ENCODE peak calls at places on chromosomes 2 and 18, in six cellular contexts. One of them, this sample, is unnamed.
A peak's percentile ranks its signal among the peaks of the same experiment; 100 is the strongest.

GRCh38 chr2:10329880-10330699 is 27.4 kb downstream of the HPCAL1 start:
- DNase-seq in CD8-positive, alpha-beta memory T cell: peak; percentile 60
- DNase-seq in tibial artery: no peak
- DNase-seq in stomach: no peak
- DNase-seq in adrenal gland: peak; percentile 76
- DNase-seq in PC-3: peak; percentile 61
- DNase-seq in this sample: peak; percentile 33

GRCh38 chr2:13332060-13332459 is 615.3 kb downstream of the TRIB2 start:
- DNase-seq in adrenal gland: no peak
- DNase-seq in PC-3: no peak
- DNase-seq in CD8-positive, alpha-beta memory T cell: no peak
- DNase-seq in stomach: no peak
- DNase-seq in tibial artery: no peak
- DNase-seq in this sample: no peak

GRCh38 chr2:144143294-144144092 is 376.4 kb downstream of the ZEB2 start:
- DNase-seq in PC-3: no peak
- DNase-seq in tibial artery: no peak
- DNase-seq in stomach: no peak
- DNase-seq in CD8-positive, alpha-beta memory T cell: no peak
- DNase-seq in adrenal gland: no peak
- DNase-seq in this sample: no peak

GRCh38 chr2:129484999-129485398 is 494.5 kb upstream of the RAB6C start:
- DNase-seq in tibial artery: no peak
- DNase-seq in adrenal gland: no peak
- DNase-seq in stomach: no peak
- DNase-seq in CD8-positive, alpha-beta memory T cell: no peak
- DNase-seq in PC-3: no peak
- DNase-seq in this sample: no peak

GRCh38 chr2:166458682-166459081 is 35.4 kb downstream of the SCN7A start:
- DNase-seq in adrenal gland: no peak
- DNase-seq in CD8-positive, alpha-beta memory T cell: no peak
- DNase-seq in stomach: no peak
- DNase-seq in tibial artery: no peak
- DNase-seq in PC-3: no peak
- DNase-seq in this sample: no peak

GRCh38 chr18:46134920-46135675 is 30.9 kb downstream of the HAUS1 start:
- DNase-seq in PC-3: no peak
- DNase-seq in adrenal gland: no peak
- DNase-seq in CD8-positive, alpha-beta memory T cell: no peak
- DNase-seq in stomach: no peak
- DNase-seq in tibial artery: no peak
- DNase-seq in this sample: no peak

GRCh38 chr2:25159947-25160346 is 8.4 kb downstream of the POMC start:
- DNase-seq in tibial artery: no peak
- DNase-seq in adrenal gland: no peak
- DNase-seq in stomach: no peak
- DNase-seq in PC-3: no peak
- DNase-seq in CD8-positive, alpha-beta memory T cell: peak; percentile 26
- DNase-seq in this sample: no peak

GRCh38 chr2:109208951-109209335 is 79.9 kb downstream of the SH3RF3 start:
- DNase-seq in tibial artery: no peak
- DNase-seq in stomach: no peak
- DNase-seq in CD8-positive, alpha-beta memory T cell: no peak
- DNase-seq in PC-3: no peak
- DNase-seq in adrenal gland: peak; percentile 20
- DNase-seq in this sample: no peak

GRCh38 chr2:208358758-208359631 is 47.6 kb upstream of the PTH2R start:
- DNase-seq in tibial artery: no peak
- DNase-seq in CD8-positive, alpha-beta memory T cell: no peak
- DNase-seq in adrenal gland: no peak
- DNase-seq in stomach: no peak
- DNase-seq in PC-3: no peak
- DNase-seq in this sample: no peak

GRCh38 chr18:58196881-58197872 is 153.2 kb downstream of the NEDD4L start:
- DNase-seq in stomach: peak; percentile 47
- DNase-seq in adrenal gland: no peak
- DNase-seq in CD8-positive, alpha-beta memory T cell: no peak
- DNase-seq in PC-3: no peak
- DNase-seq in tibial artery: no peak
- DNase-seq in this sample: no peak

GRCh38 chr2:25054720-25055119 is 12.8 kb downstream of the EFR3B start:
- DNase-seq in PC-3: no peak
- DNase-seq in adrenal gland: no peak
- DNase-seq in CD8-positive, alpha-beta memory T cell: no peak
- DNase-seq in stomach: no peak
- DNase-seq in tibial artery: peak; percentile 0
- DNase-seq in this sample: no peak

GRCh38 chr2:101199153-101199810 is 48.1 kb upstream of the TBC1D8 start:
- DNase-seq in PC-3: peak; percentile 43
- DNase-seq in adrenal gland: no peak
- DNase-seq in tibial artery: no peak
- DNase-seq in stomach: no peak
- DNase-seq in CD8-positive, alpha-beta memory T cell: no peak
- DNase-seq in this sample: no peak

DNA sequence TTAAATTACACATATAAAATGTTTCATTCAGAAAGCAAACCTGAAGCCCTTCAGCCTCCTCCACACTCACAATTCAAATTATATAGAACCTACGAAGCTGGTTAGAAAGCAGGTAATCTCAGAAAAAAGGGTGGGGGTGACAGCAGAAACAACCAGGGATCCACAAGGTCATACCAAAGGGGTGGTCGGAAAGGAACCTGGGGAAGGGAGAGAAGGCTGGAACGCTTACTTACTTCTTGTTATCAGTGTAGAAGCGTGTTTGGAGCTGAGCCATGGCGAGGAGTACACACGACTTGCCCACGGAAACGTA is 315 bp downstream of the WDR12 start:
- DNase-seq in adrenal gland: no peak
- DNase-seq in tibial artery: no peak
- DNase-seq in stomach: no peak
- DNase-seq in CD8-positive, alpha-beta memory T cell: no peak
- DNase-seq in PC-3: no peak
- DNase-seq in this sample: no peak
- H3K9me3 ChIP-seq in adrenal gland: no peaks in the 10 kb centered on the region
- H3K9me3 ChIP-seq in tibial artery: no peaks in the 10 kb centered on the region
- H3K9me3 ChIP-seq in stomach: no peaks in the 10 kb centered on the region
- H3K9me3 ChIP-seq in CD8-positive, alpha-beta memory T cell: no peaks in the 10 kb centered on the region
- H3K9me3 ChIP-seq in PC-3: no peaks in the 10 kb centered on the region
- H3K9me3 ChIP-seq in this sample: no peaks in the 10 kb centered on the region

GRCh38 chr2:212873256-212873655 is 278.2 kb downstream of the IKZF2 start:
- DNase-seq in tibial artery: no peak
- DNase-seq in stomach: no peak
- DNase-seq in adrenal gland: no peak
- DNase-seq in CD8-positive, alpha-beta memory T cell: no peak
- DNase-seq in PC-3: no peak
- DNase-seq in this sample: no peak
- H3K9me3 ChIP-seq in tibial artery: no peaks in the 10 kb centered on the region
- H3K9me3 ChIP-seq in stomach: peaks cover 13% of the 10 kb centered on the region
- H3K9me3 ChIP-seq in adrenal gland: no peaks in the 10 kb centered on the region
- H3K9me3 ChIP-seq in CD8-positive, alpha-beta memory T cell: no peaks in the 10 kb centered on the region
- H3K9me3 ChIP-seq in PC-3: no peaks in the 10 kb centered on the region
- H3K9me3 ChIP-seq in this sample: no peaks in the 10 kb centered on the region

DNA sequence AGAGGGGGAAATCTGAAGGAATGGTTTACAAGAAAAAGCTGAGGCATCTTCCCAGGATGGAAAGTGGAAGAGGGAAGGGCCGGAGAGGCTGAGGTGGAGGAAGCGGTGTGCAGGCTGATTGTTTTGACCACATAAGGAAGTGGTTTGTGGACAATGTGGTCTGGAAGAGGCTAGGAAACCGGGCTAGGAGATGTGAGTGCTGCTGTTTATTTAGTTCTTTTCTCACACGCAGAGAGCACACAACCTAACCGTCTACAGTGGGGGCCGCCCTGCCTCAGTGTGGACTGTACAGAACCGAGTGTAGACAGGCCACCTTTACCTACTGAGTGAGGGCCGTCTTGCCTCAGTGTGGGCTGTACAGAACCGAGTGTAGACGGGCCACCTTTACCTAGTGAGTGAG is 251.7 kb upstream of the PXDN start:
- DNase-seq in tibial artery: no peak
- DNase-seq in PC-3: peak; percentile 31
- DNase-seq in stomach: no peak
- DNase-seq in CD8-positive, alpha-beta memory T cell: no peak
- DNase-seq in adrenal gland: no peak
- DNase-seq in this sample: no peak
- H3K9me3 ChIP-seq in tibial artery: no peaks in the 10 kb centered on the region
- H3K9me3 ChIP-seq in PC-3: no peaks in the 10 kb centered on the region
- H3K9me3 ChIP-seq in stomach: peaks cover 6% of the 10 kb centered on the region
- H3K9me3 ChIP-seq in CD8-positive, alpha-beta memory T cell: no peaks in the 10 kb centered on the region
- H3K9me3 ChIP-seq in adrenal gland: no peaks in the 10 kb centered on the region
- H3K9me3 ChIP-seq in this sample: no peaks in the 10 kb centered on the region

GRCh38 chr2:102798181-102798580 is 36.4 kb downstream of the TMEM182 start:
- DNase-seq in PC-3: no peak
- DNase-seq in tibial artery: no peak
- DNase-seq in stomach: no peak
- DNase-seq in adrenal gland: no peak
- DNase-seq in CD8-positive, alpha-beta memory T cell: no peak
- DNase-seq in this sample: no peak
- H3K9me3 ChIP-seq in PC-3: peaks cover 28% of the 10 kb centered on the region
- H3K9me3 ChIP-seq in tibial artery: no peaks in the 10 kb centered on the region
- H3K9me3 ChIP-seq in stomach: peaks cover 33% of the 10 kb centered on the region
- H3K9me3 ChIP-seq in adrenal gland: no peaks in the 10 kb centered on the region
- H3K9me3 ChIP-seq in CD8-positive, alpha-beta memory T cell: peaks cover 7% of the 10 kb centered on the region
- H3K9me3 ChIP-seq in this sample: no peaks in the 10 kb centered on the region

DNA sequence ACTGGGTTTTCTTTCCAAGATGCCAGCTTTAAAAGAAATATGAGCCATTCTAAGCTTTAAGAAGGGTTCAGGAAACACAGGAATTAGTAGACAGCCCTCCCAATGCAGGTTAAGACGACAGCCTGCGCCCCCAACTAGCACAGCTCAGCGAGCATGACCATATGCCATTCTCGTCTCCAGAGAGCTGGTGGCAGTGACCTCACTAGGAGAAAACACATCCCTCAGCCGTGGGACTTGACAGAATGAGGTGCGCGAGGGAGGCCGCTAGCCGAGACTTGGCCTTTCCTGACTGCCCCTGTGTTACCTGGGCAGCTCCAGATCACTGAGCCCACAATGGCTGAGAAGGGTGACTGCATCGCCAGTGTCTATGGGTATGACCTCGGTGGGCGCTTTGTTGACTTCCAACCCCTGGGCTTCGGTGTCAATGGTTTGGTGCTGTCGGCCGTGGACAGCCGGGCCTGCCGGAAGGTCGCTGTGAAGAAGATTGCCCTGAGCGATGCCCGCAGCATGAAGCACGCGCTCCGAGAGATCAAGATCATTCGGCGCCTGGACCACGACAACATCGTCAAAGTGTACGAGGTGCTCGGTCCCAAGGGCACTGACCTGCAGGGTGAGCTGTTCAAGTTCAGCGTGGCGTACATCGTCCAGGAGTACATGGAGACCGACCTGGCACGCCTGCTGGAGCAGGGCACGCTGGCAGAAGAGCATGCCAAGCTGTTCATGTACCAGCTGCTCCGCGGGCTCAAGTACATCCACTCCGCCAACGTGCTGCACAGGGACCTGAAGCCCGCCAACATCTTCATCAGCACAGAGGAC is 103.9 kb downstream of the MAPK4 start:
- DNase-seq in PC-3: no peak
- DNase-seq in tibial artery: no peak
- DNase-seq in stomach: no peak
- DNase-seq in CD8-positive, alpha-beta memory T cell: no peak
- DNase-seq in adrenal gland: no peak
- DNase-seq in this sample: no peak
- H3K9me3 ChIP-seq in PC-3: no peaks in the 10 kb centered on the region
- H3K9me3 ChIP-seq in tibial artery: no peaks in the 10 kb centered on the region
- H3K9me3 ChIP-seq in stomach: no peaks in the 10 kb centered on the region
- H3K9me3 ChIP-seq in CD8-positive, alpha-beta memory T cell: no peaks in the 10 kb centered on the region
- H3K9me3 ChIP-seq in adrenal gland: no peaks in the 10 kb centered on the region
- H3K9me3 ChIP-seq in this sample: no peaks in the 10 kb centered on the region

GRCh38 chr2:162143969-162144368 is 8.1 kb downstream of the GCG start:
- DNase-seq in CD8-positive, alpha-beta memory T cell: no peak
- DNase-seq in tibial artery: no peak
- DNase-seq in PC-3: no peak
- DNase-seq in stomach: no peak
- DNase-seq in adrenal gland: no peak
- DNase-seq in this sample: no peak

GRCh38 chr2:162138310-162138709 is 13.7 kb downstream of the GCG start:
- DNase-seq in adrenal gland: no peak
- DNase-seq in tibial artery: no peak
- DNase-seq in stomach: no peak
- DNase-seq in CD8-positive, alpha-beta memory T cell: no peak
- DNase-seq in PC-3: no peak
- DNase-seq in this sample: no peak
- H3K9me3 ChIP-seq in adrenal gland: no peaks in the 10 kb centered on the region
- H3K9me3 ChIP-seq in tibial artery: no peaks in the 10 kb centered on the region
- H3K9me3 ChIP-seq in stomach: no peaks in the 10 kb centered on the region
- H3K9me3 ChIP-seq in CD8-positive, alpha-beta memory T cell: no peaks in the 10 kb centered on the region
- H3K9me3 ChIP-seq in PC-3: no peaks in the 10 kb centered on the region
- H3K9me3 ChIP-seq in this sample: no peaks in the 10 kb centered on the region

GRCh38 chr2:132466428-132467028 is 49.9 kb downstream of the GPR39 start:
- DNase-seq in tibial artery: no peak
- DNase-seq in adrenal gland: no peak
- DNase-seq in stomach: no peak
- DNase-seq in CD8-positive, alpha-beta memory T cell: no peak
- DNase-seq in PC-3: no peak
- DNase-seq in this sample: no peak
- H3K9me3 ChIP-seq in tibial artery: peaks cover 5% of the 10 kb centered on the region
- H3K9me3 ChIP-seq in adrenal gland: no peaks in the 10 kb centered on the region
- H3K9me3 ChIP-seq in stomach: peaks cover 73% of the 10 kb centered on the region
- H3K9me3 ChIP-seq in CD8-positive, alpha-beta memory T cell: peaks cover 3% of the 10 kb centered on the region
- H3K9me3 ChIP-seq in PC-3: peaks cover 29% of the 10 kb centered on the region
- H3K9me3 ChIP-seq in this sample: no peaks in the 10 kb centered on the region

This sample was measured in pancreas.